ENCODE peak calls at places on chromosomes 5 and 9, in nine cellular contexts. S, V, C, T, F, H, Q, G and M are unnamed samples.

GRCh38 chr5:8685704-8686103 is 816.8 kb downstream of the MTRR start:
- DNase-seq in S (no peak), V (no peak), C (no peak), T (no peak), F (no peak), H (no peak), Q (no peak), G (no peak), M (no peak)

GRCh38 chr9:134034215-134035040 is 9.1 kb downstream of the BRD3OS start:
- DNase-seq in S (no peak), V (no peak), C (no peak), T (no peak), F (no peak), H (no peak), Q (no peak), G (no peak), M (no peak)

GRCh38 chr5:103587185-103587748 is 24.7 kb upstream of the NUDT12 start:
- DNase-seq in S (peak), V (peak), C (no peak), T (no peak), F (no peak), H (no peak), Q (no peak), G (peak), M (no peak)

GRCh38 chr5:123752576-123752975 is 240.6 kb downstream of the CSNK1G3 start:
- DNase-seq in S (peak), V (no peak), C (no peak), T (no peak), F (no peak), H (no peak), Q (no peak), G (no peak), M (no peak)

GRCh38 chr9:28735943-28736342 is 1162.7 kb upstream of the C9orf72 start:
- DNase-seq in S (no peak), V (no peak), C (no peak), T (no peak), F (no peak), H (no peak), Q (no peak), G (no peak), M (no peak)

GRCh38 chr5:172868436-172868923 is 34.4 kb downstream of the ERGIC1 start:
- DNase-seq in S (peak), V (peak), C (peak), T (no peak), F (no peak), H (no peak), Q (no peak), G (peak), M (no peak)

GRCh38 chr9:136345281-136346156 is 18.0 kb downstream of the DNLZ start:
- DNase-seq in S (peak), V (no peak), C (no peak), T (peak), F (no peak), H (no peak), Q (peak), G (peak), M (no peak)

GRCh38 chr5:127665641-127666040 is 16.8 kb downstream of the CTXN3 start:
- DNase-seq in S (peak), V (no peak), C (no peak), T (no peak), F (no peak), H (no peak), Q (no peak), G (no peak), M (no peak)

GRCh38 chr5:111582962-111583669 is 70.8 kb upstream of the STARD4 start:
- DNase-seq in S (peak), V (peak), C (no peak), T (no peak), F (no peak), H (no peak), Q (no peak), G (no peak), M (no peak)

GRCh38 chr9:73038613-73039012 is 85.8 kb upstream of the ALDH1A1 start:
- DNase-seq in S (peak), V (no peak), C (no peak), T (no peak), F (no peak), H (no peak), Q (no peak), G (peak), M (peak)

GRCh38 chr5:115486728-115487127 is 57.8 kb downstream of the FEM1C start:
- DNase-seq in S (no peak), V (no peak), C (no peak), T (no peak), F (no peak), H (no peak), Q (peak), G (no peak), M (no peak)

GRCh38 chr9:105507096-105507495 is 50.8 kb upstream of the FKTN start:
- DNase-seq in S (no peak), V (no peak), C (no peak), T (no peak), F (no peak), H (no peak), Q (no peak), G (no peak), M (no peak)